ENCODE peak calls at places on chromosomes 5 and 9, in five cellular contexts. C is astrocyte of the spinal cord, I is progenitor cell of endocrine pancreas, B is K562, O is chondrocyte. A is an unnamed sample.

GRCh38 chr9:120931278-120932085 is 4.9 kb upstream of the TRAF1 start:
- DNase-seq in O (no peak), C (peak; percentile 74), B (no peak), I (no peak), A (no peak)

GRCh38 chr5:178472138-178472537 is 118.1 kb downstream of the COL23A1 start:
- DNase-seq in I (no peak), B (no peak), O (no peak), C (no peak), A (no peak)

GRCh38 chr9:134735441-134736175 is 94.0 kb downstream of the COL5A1 start:
- DNase-seq in O (no peak), I (no peak), B (no peak), C (no peak), A (no peak)

GRCh38 chr9:25117791-25118190 is 560.5 kb downstream of the TUSC1 start:
- DNase-seq in O (no peak), C (no peak), B (no peak), I (no peak), A (no peak)

GRCh38 chr5:31161772-31162171 is 31.7 kb upstream of the CDH6 start:
- DNase-seq in I (no peak), C (peak; percentile 28), O (no peak), B (no peak), A (no peak)

GRCh38 chr9:85171163-85171562 is 501.6 kb downstream of the NTRK2 start:
- DNase-seq in C (no peak), B (no peak), I (no peak), O (no peak), A (no peak)

GRCh38 chr9:124001865-124002525 is 9.6 kb upstream of the LHX2 start:
- DNase-seq in I (no peak), B (no peak), C (no peak), O (no peak), A (no peak)

GRCh38 chr9:126591922-126592321 is 21.8 kb upstream of the LMX1B start:
- DNase-seq in O (peak; percentile 9), I (no peak), B (no peak), C (no peak), A (no peak)

GRCh38 chr5:141121985-141122384 is 367 bp downstream of the PCDHB4 start:
- DNase-seq in O (no peak), B (no peak), I (no peak), C (no peak), A (no peak)

GRCh38 chr5:91288117-91288516 is 95.0 kb downstream of the ARRDC3 start:
- DNase-seq in O (no peak), C (peak; percentile 79), B (no peak), I (no peak), A (no peak)

GRCh38 chr9:134629586-134630392 is 11.8 kb upstream of the COL5A1 start:
- DNase-seq in C (no peak), O (peak; percentile 85), I (no peak), B (no peak), A (no peak)

GRCh38 chr5:54251981-54252380 is 58.4 kb downstream of the ARL15 start:
- DNase-seq in B (no peak), O (no peak), I (no peak), C (no peak), A (no peak)

GRCh38 chr9:3018691-3019230 is 174.9 kb upstream of the PUM3 start:
- DNase-seq in C (no peak), B (no peak), O (no peak), I (no peak), A (no peak)

GRCh38 chr9:93090091-93090655 is 5.8 kb upstream of the CARD19 start:
- DNase-seq in B (no peak), O (peak; percentile 6), C (no peak), I (no peak), A (no peak)

GRCh38 chr5:133698259-133698554 is 85.9 kb upstream of the FSTL4 start:
- DNase-seq in B (no peak), I (no peak), C (no peak), O (no peak), A (no peak)

GRCh38 chr5:64947031-64947430 is 178.3 kb downstream of the CWC27 start:
- DNase-seq in O (no peak), C (no peak), I (no peak), B (peak; percentile 41), A (no peak)

GRCh38 chr9:122314193-122314592 is 49.5 kb downstream of the MRRF start:
- DNase-seq in O (no peak), B (no peak), I (no peak), C (no peak), A (no peak)

GRCh38 chr9:133506653-133507038 is 18.1 kb downstream of the MYMK start:
- DNase-seq in C (peak; percentile 54), B (peak; percentile 69), O (no peak), I (no peak), A (no peak)

GRCh38 chr5:657570-657969 is 35.6 kb downstream of the TPPP start:
- DNase-seq in O (no peak), C (peak; percentile 93), I (no peak), B (peak; percentile 88), A (no peak)

GRCh38 chr9:5629312-5630037 is 568 bp downstream of the RIC1 start:
- DNase-seq in O (peak; percentile 93), I (peak; percentile 37), B (peak; percentile 26), C (peak; percentile 34), A (peak; percentile 32)

GRCh38 chr5:153970496-153970895 is 68.2 kb downstream of the FAM114A2 start:
- DNase-seq in C (no peak), I (no peak), B (no peak), O (no peak), A (no peak)

GRCh38 chr5:132176987-132177386 is 50.7 kb downstream of the P4HA2 start:
- DNase-seq in O (no peak), C (peak; percentile 14), B (peak; percentile 76), I (no peak), A (no peak)

GRCh38 chr9:83987402-83987791 is 6.8 kb downstream of the RMI1 start:
- DNase-seq in B (no peak), C (no peak), O (no peak), I (no peak), A (no peak)

GRCh38 chr5:125719681-125720676 is 703.2 kb upstream of the GRAMD2B start:
- DNase-seq in I (no peak), C (peak; percentile 56), O (no peak), B (no peak), A (no peak)

GRCh38 chr5:65290677-65291076 is 191.0 kb downstream of the ADAMTS6 start:
- DNase-seq in B (no peak), O (no peak), C (no peak), I (no peak), A (no peak)

GRCh38 chr9:75591972-75592371 is 298.5 kb upstream of the PCSK5 start:
- DNase-seq in O (no peak), C (no peak), I (no peak), B (no peak), A (no peak)

GRCh38 chr5:169183581-169183980 is 117.4 kb downstream of the SLIT3 start:
- DNase-seq in B (no peak), C (peak; percentile 56), O (no peak), I (no peak), A (no peak)

GRCh38 chr5:132019857-132020555 is 8.5 kb upstream of the ACSL6 start:
- DNase-seq in I (no peak), C (no peak), O (no peak), B (no peak), A (no peak)

GRCh38 chr5:42951169-42951846 is 88.8 kb downstream of the ANXA2R start:
- DNase-seq in C (peak; percentile 50), I (no peak), B (no peak), O (no peak), A (no peak)

GRCh38 chr5:151683936-151684586 is 2.7 kb downstream of the SPARC start:
- DNase-seq in C (no peak), I (no peak), O (no peak), B (no peak), A (no peak)

GRCh38 chr9:89592963-89593775 is 11.6 kb upstream of the GADD45G start:
- DNase-seq in O (no peak), C (peak; percentile 38), I (no peak), B (no peak), A (no peak)

GRCh38 chr5:14665110-14665822 is 748 bp downstream of the OTULIN start:
- DNase-seq in B (peak; percentile 70), O (no peak), C (no peak), I (peak; percentile 12), A (no peak)

GRCh38 chr9:130185494-130186005 is 13.3 kb downstream of the NCS1 start:
- DNase-seq in O (no peak), I (no peak), B (no peak), C (peak; percentile 41), A (no peak)

GRCh38 chr5:178113841-178114324 is 551 bp downstream of the N4BP3 start:
- DNase-seq in B (peak; percentile 54), I (peak; percentile 29), C (no peak), O (no peak), A (no peak)

GRCh38 chr9:76634356-76635054 is 129.7 kb upstream of the PCA3 start:
- DNase-seq in C (peak; percentile 71), O (no peak), I (no peak), B (peak; percentile 14), A (no peak)

GRCh38 chr5:142012186-142012785 is 541 bp downstream of the GNPDA1 start:
- DNase-seq in C (peak; percentile 16), O (no peak), I (peak; percentile 30), B (peak; percentile 79), A (no peak)

GRCh38 chr9:96006961-96007360 is 131.5 kb downstream of the ERCC6L2 start:
- DNase-seq in C (peak; percentile 48), I (no peak), B (no peak), O (no peak), A (no peak)

DNA sequence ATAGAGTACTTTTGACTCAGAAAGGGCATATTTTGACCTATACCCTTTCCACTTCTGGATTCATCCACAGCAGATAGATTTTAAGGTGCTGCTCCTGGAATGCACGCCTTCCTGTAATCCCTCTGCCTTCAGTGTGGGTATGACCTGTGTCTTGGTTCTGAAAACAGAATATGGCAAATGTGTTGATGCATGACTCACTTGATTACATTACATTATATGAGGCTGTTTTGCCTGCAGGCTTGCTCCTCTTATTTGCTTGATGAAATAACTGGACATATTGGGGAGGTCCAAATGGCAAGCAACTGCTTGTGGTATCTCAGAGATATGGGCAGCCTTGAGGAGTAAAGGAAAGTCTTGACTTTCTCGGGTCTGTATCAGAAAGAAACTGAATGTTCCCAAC is 468.6 kb downstream of the CDH18 start:
- DNase-seq in O (no peak), C (no peak), I (no peak), B (no peak), A (no peak)
- TF ChIP-seq CTCF in O (no peak), C (no peak), I (no peak), B (no peak), A (no peak)

DNA sequence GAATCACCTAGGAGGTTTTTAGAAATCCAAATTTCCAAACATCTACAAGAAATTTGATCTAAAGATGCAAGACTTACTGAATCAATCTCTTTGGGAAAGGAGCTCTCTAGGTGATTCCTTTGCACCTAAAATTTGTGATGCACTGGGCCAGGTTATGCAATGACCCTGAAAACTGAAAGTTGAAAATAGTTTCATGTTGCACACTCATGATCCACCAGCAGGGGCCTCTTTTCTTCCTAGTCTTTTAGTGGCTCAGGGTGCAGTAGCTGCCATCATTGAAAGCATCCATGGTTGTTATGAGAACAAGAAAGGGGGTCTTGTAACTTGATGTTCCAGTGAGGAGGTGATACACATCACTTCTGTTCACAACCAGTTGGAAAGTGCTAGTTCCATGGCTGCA is 486.8 kb downstream of the PSAT1 start:
- DNase-seq in B (no peak), I (no peak), C (no peak), O (no peak), A (no peak)
- TF ChIP-seq CTCF in B (no peak), I (peak; percentile 43), C (peak; percentile 35), O (peak; percentile 45), A (peak; percentile 63)

GRCh38 chr5:72269411-72269780 is 50.6 kb downstream of the MRPS27 start:
- DNase-seq in B (no peak), I (no peak), C (no peak), O (no peak), A (no peak)
- TF ChIP-seq CTCF in B (no peak), I (peak; percentile 4), C (no peak), O (peak; percentile 49), A (peak; percentile 6)

GRCh38 chr9:111657051-111657450 is 4.4 kb upstream of the GNG10 start:
- DNase-seq in O (no peak), C (no peak), B (no peak), I (no peak), A (no peak)
- TF ChIP-seq CTCF in O (no peak), C (no peak), B (no peak), I (no peak), A (no peak)

A was measured in mesothelial cell of epicardium.